ENCODE peak calls at places on chromosomes 12 and 14, in four cellular contexts. One of them, this sample, is unnamed.

GRCh38 chr14:100392266-100392850 is 69.2 kb downstream of the SLC25A47 start:
- DNase-seq in activated T-cell treated with anti-CD3 and anti-CD28 coated beads, Interleukin-2, amount 50 U/mL, for 72 hours: no peak
- DNase-seq in H7: peak
- DNase-seq in RWPE1: no peak
- DNase-seq in this sample: no peak

GRCh38 chr12:131000000-131000486 is 46.3 kb downstream of the ADGRD1 start:
- DNase-seq in activated T-cell treated with anti-CD3 and anti-CD28 coated beads, Interleukin-2, amount 50 U/mL, for 72 hours: no peak
- DNase-seq in H7: no peak
- DNase-seq in RWPE1: no peak
- DNase-seq in this sample: no peak

GRCh38 chr14:83779266-83779665 is 1750.7 kb upstream of the FLRT2 start:
- DNase-seq in activated T-cell treated with anti-CD3 and anti-CD28 coated beads, Interleukin-2, amount 50 U/mL, for 72 hours: no peak
- DNase-seq in H7: no peak
- DNase-seq in RWPE1: peak
- DNase-seq in this sample: no peak

GRCh38 chr14:67938046-67938445 is 118.5 kb downstream of the RAD51B start:
- DNase-seq in activated T-cell treated with anti-CD3 and anti-CD28 coated beads, Interleukin-2, amount 50 U/mL, for 72 hours: no peak
- DNase-seq in H7: no peak
- DNase-seq in RWPE1: no peak
- DNase-seq in this sample: no peak

GRCh38 chr12:124381454-124382207 is 86.7 kb downstream of the RFLNA start:
- DNase-seq in activated T-cell treated with anti-CD3 and anti-CD28 coated beads, Interleukin-2, amount 50 U/mL, for 72 hours: no peak
- DNase-seq in H7: no peak
- DNase-seq in RWPE1: peak
- DNase-seq in this sample: no peak

GRCh38 chr12:120980800-120981368 is 2.5 kb downstream of the HNF1A start:
- DNase-seq in activated T-cell treated with anti-CD3 and anti-CD28 coated beads, Interleukin-2, amount 50 U/mL, for 72 hours: no peak
- DNase-seq in H7: no peak
- DNase-seq in RWPE1: no peak
- DNase-seq in this sample: no peak

GRCh38 chr14:104264495-104265265 is 126.3 kb downstream of the KIF26A start:
- DNase-seq in activated T-cell treated with anti-CD3 and anti-CD28 coated beads, Interleukin-2, amount 50 U/mL, for 72 hours: no peak
- DNase-seq in H7: peak
- DNase-seq in RWPE1: no peak
- DNase-seq in this sample: no peak

GRCh38 chr12:133106253-133106652 is 23.8 kb downstream of the ZNF891 start:
- DNase-seq in activated T-cell treated with anti-CD3 and anti-CD28 coated beads, Interleukin-2, amount 50 U/mL, for 72 hours: no peak
- DNase-seq in H7: no peak
- DNase-seq in RWPE1: no peak
- DNase-seq in this sample: no peak

GRCh38 chr12:89567691-89568239 is 41.9 kb upstream of the POC1B start:
- DNase-seq in activated T-cell treated with anti-CD3 and anti-CD28 coated beads, Interleukin-2, amount 50 U/mL, for 72 hours: no peak
- DNase-seq in H7: no peak
- DNase-seq in RWPE1: peak
- DNase-seq in this sample: no peak

GRCh38 chr14:61344437-61345143 is 23.2 kb downstream of the PRKCH start:
- DNase-seq in activated T-cell treated with anti-CD3 and anti-CD28 coated beads, Interleukin-2, amount 50 U/mL, for 72 hours: no peak
- DNase-seq in H7: no peak
- DNase-seq in RWPE1: no peak
- DNase-seq in this sample: no peak

GRCh38 chr14:69151458-69152180 is 1.3 kb downstream of the DCAF5 start:
- DNase-seq in activated T-cell treated with anti-CD3 and anti-CD28 coated beads, Interleukin-2, amount 50 U/mL, for 72 hours: peak
- DNase-seq in H7: peak
- DNase-seq in RWPE1: peak
- DNase-seq in this sample: peak

GRCh38 chr14:58639842-58640484 is 2.2 kb downstream of the DACT1 start:
- DNase-seq in activated T-cell treated with anti-CD3 and anti-CD28 coated beads, Interleukin-2, amount 50 U/mL, for 72 hours: no peak
- DNase-seq in H7: peak
- DNase-seq in RWPE1: peak
- DNase-seq in this sample: peak

GRCh38 chr14:60686865-60687264 is 37.3 kb downstream of the SIX4 start:
- DNase-seq in activated T-cell treated with anti-CD3 and anti-CD28 coated beads, Interleukin-2, amount 50 U/mL, for 72 hours: no peak
- DNase-seq in H7: no peak
- DNase-seq in RWPE1: no peak
- DNase-seq in this sample: no peak

GRCh38 chr12:104877107-104877705 is 80.9 kb downstream of the SLC41A2 start:
- DNase-seq in activated T-cell treated with anti-CD3 and anti-CD28 coated beads, Interleukin-2, amount 50 U/mL, for 72 hours: no peak
- DNase-seq in H7: no peak
- DNase-seq in RWPE1: peak
- DNase-seq in this sample: peak

GRCh38 chr12:86233126-86233525 is 23.1 kb downstream of the MGAT4C start:
- DNase-seq in activated T-cell treated with anti-CD3 and anti-CD28 coated beads, Interleukin-2, amount 50 U/mL, for 72 hours: no peak
- DNase-seq in H7: no peak
- DNase-seq in RWPE1: no peak
- DNase-seq in this sample: no peak

GRCh38 chr14:78403278-78403815 is 233.2 kb downstream of the NRXN3 start:
- DNase-seq in activated T-cell treated with anti-CD3 and anti-CD28 coated beads, Interleukin-2, amount 50 U/mL, for 72 hours: no peak
- DNase-seq in H7: peak
- DNase-seq in RWPE1: no peak
- DNase-seq in this sample: no peak

This sample was measured in RPMI8226.